ENCODE peak calls at places on chromosome 12, in four cellular contexts. N is GM23248, Q is PC-9, U is IMR-90. A is an unnamed sample.

GRCh38 chr12:66085213-66085612 is 45.3 kb downstream of the LLPH start:
- DNase-seq in N (no peak), Q (no peak), U (no peak), A (no peak)

GRCh38 chr12:132238487-132239248 is 90.7 kb downstream of the GALNT9 start:
- DNase-seq in N (peak; percentile 23), Q (no peak), U (no peak), A (no peak)

GRCh38 chr12:113880993-113881392 is 85.1 kb downstream of the RBM19 start:
- DNase-seq in N (no peak), Q (no peak), U (no peak), A (no peak)

GRCh38 chr12:51593539-51593938 is 2.5 kb downstream of the SCN8A start:
- DNase-seq in N (peak; percentile 79), Q (peak; percentile 15), U (peak; percentile 79), A (peak; percentile 74)

GRCh38 chr12:953776-954175 is 4.3 kb upstream of the RAD52 start:
- DNase-seq in N (peak; percentile 91), Q (no peak), U (peak; percentile 68), A (no peak)

GRCh38 chr12:85963322-85963721 is 89.2 kb downstream of the NTS start:
- DNase-seq in N (no peak), Q (no peak), U (no peak), A (no peak)

GRCh38 chr12:110582286-110583136 is 607 bp downstream of the PPTC7 start:
- DNase-seq in N (peak; percentile 74), Q (no peak), U (peak; percentile 33), A (peak; percentile 69)

GRCh38 chr12:87094356-87094755 is 838.2 kb upstream of the MGAT4C start:
- DNase-seq in N (peak; percentile 3), Q (no peak), U (peak; percentile 6), A (no peak)

GRCh38 chr12:89980236-89980635 is 271.6 kb upstream of the ATP2B1 start:
- DNase-seq in N (peak; percentile 76), Q (no peak), U (peak; percentile 59), A (peak; percentile 20)

GRCh38 chr12:30965613-30965985 is 39.1 kb downstream of the TSPAN11 start:
- DNase-seq in N (no peak), Q (peak; percentile 49), U (no peak), A (no peak)

GRCh38 chr12:42960087-42960527 is 370.6 kb upstream of the PRICKLE1 start:
- DNase-seq in N (peak; percentile 3), Q (peak; percentile 31), U (peak; percentile 2), A (no peak)

GRCh38 chr12:53586745-53587144 is 39.4 kb downstream of the ATF7 start:
- DNase-seq in N (no peak), Q (no peak), U (peak; percentile 63), A (no peak)

DNA sequence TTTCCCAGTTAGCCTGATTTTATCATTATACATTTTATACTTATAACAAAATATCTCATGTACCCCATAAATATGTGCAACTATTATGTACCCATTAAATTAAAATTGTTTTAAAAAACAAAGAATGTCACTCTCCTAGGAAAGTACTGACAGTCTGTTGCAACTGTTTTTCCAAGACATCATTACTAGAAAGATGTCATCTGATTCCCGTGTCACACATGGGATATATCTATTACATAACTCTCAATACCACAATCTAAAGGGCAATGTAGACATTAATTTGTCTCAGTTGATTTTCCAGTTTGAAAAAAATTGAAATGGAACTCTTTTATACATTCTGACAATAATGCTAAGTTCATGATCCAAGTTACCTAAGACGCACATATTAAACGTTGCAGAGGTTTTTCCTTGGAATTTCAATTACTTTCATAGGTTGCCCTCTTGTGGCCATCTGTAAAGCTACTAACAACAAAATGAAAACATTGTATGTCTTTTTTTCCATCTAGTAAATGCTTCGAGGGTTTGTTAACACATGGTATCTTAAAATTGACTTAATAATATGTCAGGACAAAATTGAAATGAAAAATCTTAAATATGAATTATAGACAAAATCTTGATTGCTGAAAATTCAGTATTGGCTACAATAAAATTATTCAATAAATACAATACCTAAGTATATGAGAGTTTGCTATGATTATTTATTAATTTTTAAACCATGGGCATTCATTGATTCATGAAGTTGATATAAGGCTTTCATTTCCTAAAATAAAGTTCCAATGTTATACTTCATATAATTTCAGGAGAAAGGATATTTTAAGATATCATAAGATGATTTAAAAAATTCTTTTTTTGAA is 131.6 kb downstream of the PPFIA2 start:
- DNase-seq in N (peak; percentile 77), Q (peak; percentile 2), U (peak; percentile 36), A (peak; percentile 65)
- H3K4me3 ChIP-seq in N (peak overlapping the region; percentile 26), Q (no peak overlapping the region), U (no peak overlapping the region), A (no peak overlapping the region)

GRCh38 chr12:123233505-123234299 is 466 bp downstream of the MTRFR start:
- DNase-seq in N (peak; percentile 49), Q (no peak), U (no peak), A (peak; percentile 18)
- H3K27ac ChIP-seq in N (peak overlapping the region; percentile 51), Q (peak overlapping the region; percentile 32), U (peak overlapping the region; percentile 69), A (peak overlapping the region; percentile 63)

DNA sequence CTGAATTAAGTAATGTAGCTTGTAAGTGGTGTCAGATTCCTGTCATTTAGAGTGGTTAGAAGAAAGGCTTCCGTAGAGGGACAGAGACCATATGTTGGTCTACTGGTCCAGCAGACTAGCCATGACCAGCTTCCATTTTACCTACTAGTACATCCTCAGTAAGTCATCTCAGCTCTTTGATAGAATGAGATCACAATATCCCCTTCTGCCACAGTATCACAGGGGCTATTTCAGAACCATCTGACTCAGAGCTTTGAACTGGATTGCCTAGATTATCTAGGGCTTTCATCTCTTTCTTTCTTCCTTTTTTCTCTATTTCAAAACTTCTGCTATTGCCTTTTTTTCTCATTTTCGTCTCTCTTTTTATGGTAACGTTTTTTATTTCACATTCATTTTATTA is 4.7 kb downstream of the ZDHHC17 start:
- DNase-seq in N (peak; percentile 17), Q (no peak), U (peak; percentile 49), A (no peak)
- H3K4me2 ChIP-seq in N (no peak overlapping the region), Q (no peak overlapping the region), U (no peak overlapping the region), A (no peak overlapping the region)

GRCh38 chr12:5043589-5044419 is at the start of gene KCNA5:
- DNase-seq in N (no peak), Q (no peak), U (no peak), A (peak; percentile 61)

GRCh38 chr12:5047729-5048128 is 4.0 kb downstream of the KCNA5 start:
- DNase-seq in N (no peak), Q (no peak), U (no peak), A (no peak)

GRCh38 chr12:5047094-5047493 is 3.4 kb downstream of the KCNA5 start:
- DNase-seq in N (peak; percentile 33), Q (no peak), U (no peak), A (no peak)

GRCh38 chr12:5040368-5040767 is 3.3 kb upstream of the KCNA5 start:
- DNase-seq in N (no peak), Q (no peak), U (no peak), A (no peak)

DNA sequence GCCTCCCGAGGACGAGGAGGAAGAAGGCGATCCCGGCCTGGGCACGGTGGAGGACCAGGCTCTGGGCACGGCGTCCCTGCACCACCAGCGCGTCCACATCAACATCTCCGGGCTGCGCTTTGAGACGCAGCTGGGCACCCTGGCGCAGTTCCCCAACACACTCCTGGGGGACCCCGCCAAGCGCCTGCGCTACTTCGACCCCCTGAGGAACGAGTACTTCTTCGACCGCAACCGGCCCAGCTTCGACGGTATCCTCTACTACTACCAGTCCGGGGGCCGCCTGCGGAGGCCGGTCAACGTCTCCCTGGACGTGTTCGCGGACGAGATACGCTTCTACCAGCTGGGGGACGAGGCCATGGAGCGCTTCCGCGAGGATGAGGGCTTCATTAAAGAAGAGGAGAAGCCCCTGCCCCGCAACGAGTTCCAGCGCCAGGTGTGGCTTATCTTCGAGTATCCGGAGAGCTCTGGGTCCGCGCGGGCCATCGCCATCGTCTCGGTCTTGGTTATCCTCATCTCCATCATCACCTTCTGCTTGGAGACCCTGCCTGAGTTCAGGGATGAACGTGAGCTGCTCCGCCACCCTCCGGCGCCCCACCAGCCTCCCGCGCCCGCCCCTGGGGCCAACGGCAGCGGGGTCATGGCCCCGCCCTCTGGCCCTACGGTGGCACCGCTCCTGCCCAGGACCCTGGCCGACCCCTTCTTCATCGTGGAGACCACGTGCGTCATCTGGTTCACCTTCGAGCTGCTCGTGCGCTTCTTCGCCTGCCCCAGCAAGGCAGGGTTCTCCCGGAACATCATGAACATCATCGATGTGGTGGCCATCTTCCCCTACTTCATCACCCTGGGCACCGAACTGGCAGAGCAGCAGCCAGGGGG is 979 bp downstream of the KCNA5 start:
- DNase-seq in N (no peak), Q (no peak), U (no peak), A (no peak)
- H3K4me3 ChIP-seq in N (no peak overlapping the region), Q (no peak overlapping the region), U (no peak overlapping the region), A (no peak overlapping the region)

GRCh38 chr12:98738002-98738401 is 92.9 kb downstream of the APAF1 start:
- DNase-seq in N (peak; percentile 20), Q (no peak), U (peak; percentile 29), A (no peak)

GRCh38 chr12:98738539-98738938 is 93.4 kb downstream of the APAF1 start:
- DNase-seq in N (no peak), Q (no peak), U (no peak), A (no peak)

GRCh38 chr12:98736352-98737326 is 91.5 kb downstream of the APAF1 start:
- DNase-seq in N (no peak), Q (no peak), U (peak; percentile 57), A (peak; percentile 52)

GRCh38 chr12:98735821-98736220 is 90.7 kb downstream of the APAF1 start:
- DNase-seq in N (no peak), Q (no peak), U (no peak), A (no peak)

DNA sequence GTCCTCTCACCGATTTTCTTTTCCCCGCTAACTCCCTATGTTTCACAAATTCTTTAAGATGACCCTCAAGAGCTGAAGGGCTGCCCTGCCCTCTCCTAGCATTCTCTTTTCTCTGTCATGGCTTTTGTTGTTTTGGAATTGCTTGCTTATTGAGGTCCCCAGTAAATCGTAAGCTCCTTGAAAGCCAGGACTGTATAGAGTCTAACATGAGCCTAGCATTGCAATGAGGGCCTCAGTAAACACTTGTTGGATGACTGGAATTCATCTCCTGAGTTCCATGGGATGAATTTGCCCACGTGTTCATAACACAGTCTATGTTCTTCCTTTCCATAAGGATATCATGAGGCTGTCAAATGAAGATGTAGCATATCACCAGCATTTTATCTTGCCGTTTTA is 92.2 kb downstream of the APAF1 start:
- DNase-seq in N (no peak), Q (no peak), U (peak; percentile 10), A (no peak)
- H3K27ac ChIP-seq in N (no peak overlapping the region), Q (no peak overlapping the region), U (no peak overlapping the region), A (no peak overlapping the region)